ENCODE peak calls at places on chromosomes 2 and 18, in four cellular contexts. G is GM20000, C is neural crest cell, B is cardiac fibroblast. P is an unnamed sample.

GRCh38 chr2:109345653-109346165 is 216.7 kb downstream of the SH3RF3 start:
- DNase-seq in B (no peak), C (no peak), G (no peak), P (no peak)

GRCh38 chr18:8720141-8720540 is 14.8 kb downstream of the MTCL1 start:
- DNase-seq in C (no peak), B (no peak), G (no peak), P (no peak)

GRCh38 chr2:112627060-112628040 is 18.4 kb upstream of the SLC20A1 start:
- DNase-seq in B (peak), C (no peak), G (no peak), P (no peak)

GRCh38 chr2:119266091-119266589 is 42.5 kb downstream of the STEAP3 start:
- DNase-seq in C (no peak), B (no peak), G (no peak), P (no peak)

GRCh38 chr2:230899287-230899686 is 25.8 kb downstream of the GPR55 start:
- DNase-seq in B (no peak), C (no peak), G (no peak), P (no peak)

GRCh38 chr2:232927793-232928563 is 57.9 kb downstream of the SNORC start:
- DNase-seq in G (peak), C (peak), B (no peak), P (peak)

GRCh38 chr2:235638541-235639192 is 144.8 kb downstream of the AGAP1 start:
- DNase-seq in B (no peak), C (no peak), G (no peak), P (no peak)

GRCh38 chr2:47264183-47264582 is 109.1 kb upstream of the STPG4 start:
- DNase-seq in B (no peak), C (no peak), G (no peak), P (no peak)

GRCh38 chr2:214810670-214811069 is 1.2 kb upstream of the BARD1 start:
- DNase-seq in C (no peak), G (no peak), B (peak), P (no peak)

GRCh38 chr2:160174322-160174721 is 25.8 kb downstream of the ITGB6 start:
- DNase-seq in B (no peak), C (no peak), G (no peak), P (no peak)

GRCh38 chr2:231223001-231223375 is 24.6 kb downstream of the ARMC9 start:
- DNase-seq in G (no peak), C (no peak), B (no peak), P (no peak)

GRCh38 chr18:70366174-70366573 is 77.3 kb downstream of the SOCS6 start:
- DNase-seq in G (no peak), C (no peak), B (no peak), P (no peak)

GRCh38 chr2:240949791-240950705 is 43.9 kb downstream of the CROCC2 start:
- DNase-seq in B (no peak), C (no peak), G (no peak), P (no peak)

GRCh38 chr2:180077295-180077906 is 70.3 kb upstream of the CWC22 start:
- DNase-seq in C (no peak), B (peak), G (peak), P (peak)

GRCh38 chr2:173343921-173344320 is 10.8 kb upstream of the CDCA7 start:
- DNase-seq in C (no peak), G (no peak), B (no peak), P (no peak)

GRCh38 chr2:74020717-74021406 is 36.2 kb downstream of the TET3 start:
- DNase-seq in G (no peak), B (no peak), C (no peak), P (no peak)

GRCh38 chr2:152657042-152657441 is 60.2 kb downstream of the PRPF40A start:
- DNase-seq in G (no peak), B (no peak), C (no peak), P (peak)

GRCh38 chr2:28342081-28342967 is 50.3 kb upstream of the FOSL2 start:
- DNase-seq in B (peak), G (no peak), C (no peak), P (no peak)

GRCh38 chr18:50694147-50694546 is 125.7 kb downstream of the MRO start:
- DNase-seq in C (no peak), G (no peak), B (no peak), P (no peak)

GRCh38 chr18:46411862-46412690 is 244.9 kb downstream of the LOXHD1 start:
- DNase-seq in G (no peak), B (no peak), C (no peak), P (no peak)

GRCh38 chr2:8298783-8299182 is 383.1 kb upstream of the ID2 start:
- DNase-seq in C (no peak), G (peak), B (no peak), P (no peak)

GRCh38 chr2:150143087-150143536 is 344.4 kb downstream of the RND3 start:
- DNase-seq in C (no peak), G (no peak), B (peak), P (no peak)

GRCh38 chr2:71609441-71609840 is 156.1 kb downstream of the DYSF start:
- DNase-seq in C (no peak), G (no peak), B (peak), P (no peak)

GRCh38 chr18:69787825-69788547 is 159.7 kb downstream of the CD226 start:
- DNase-seq in B (peak), G (no peak), C (no peak), P (no peak)

DNA sequence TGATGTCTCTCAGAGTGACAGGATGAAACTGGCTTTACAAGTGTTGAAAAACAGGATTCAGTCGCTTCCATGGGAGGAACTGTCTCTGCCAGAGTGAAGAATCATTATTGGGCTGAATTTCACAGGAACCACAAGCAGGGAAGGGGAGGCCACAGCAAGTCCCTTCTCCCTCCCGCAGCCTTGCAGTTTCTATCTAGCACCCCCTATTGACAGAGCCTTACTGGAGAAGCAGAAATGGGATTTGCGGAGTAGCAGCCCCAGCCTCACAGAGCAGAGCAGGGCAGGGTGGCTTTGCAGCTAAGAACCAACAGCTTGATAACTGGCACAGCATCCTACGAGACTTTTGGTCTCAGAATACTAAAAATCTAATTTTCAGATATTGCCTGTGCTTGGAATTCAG is 33.3 kb upstream of the RMP24 start:
- DNase-seq in C (no peak), G (no peak), B (peak), P (no peak)
- TF ChIP-seq CTCF in C (peak), G (no peak), B (peak), P (peak)

DNA sequence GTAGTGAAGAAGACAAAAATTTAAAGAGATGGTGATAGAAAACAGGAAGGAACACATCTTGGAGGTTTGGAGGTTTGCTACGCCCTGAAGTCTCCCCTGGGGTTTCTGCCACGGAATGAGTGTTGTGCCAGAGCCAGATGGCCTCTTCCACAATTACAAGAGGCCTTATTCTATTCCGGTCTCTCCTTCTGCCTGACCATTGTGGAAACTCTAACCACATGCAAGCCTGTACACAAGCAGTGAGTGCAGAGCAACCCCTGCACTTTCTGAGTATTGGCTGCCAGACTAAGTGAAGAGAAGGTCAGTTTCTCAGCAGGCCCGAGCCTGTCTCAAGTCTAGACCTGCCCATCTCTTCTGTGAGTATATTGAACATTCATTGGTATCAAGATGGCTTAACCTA is 22.7 kb upstream of the MYO1B start:
- DNase-seq in G (no peak), B (peak), C (no peak), P (no peak)
- TF ChIP-seq CTCF in G (no peak), B (no peak), C (no peak), P (no peak)

GRCh38 chr2:20451761-20452499 is 5.1 kb downstream of the RHOB start:
- DNase-seq in G (no peak), B (no peak), C (no peak), P (no peak)
- TF ChIP-seq CTCF in G (no peak), B (no peak), C (no peak), P (no peak)

GRCh38 chr2:127702395-127703009 is 1.2 kb downstream of the SFT2D3 start:
- DNase-seq in G (no peak), C (no peak), B (no peak), P (no peak)

GRCh38 chr2:127700527-127701192 is 637 bp upstream of the SFT2D3 start:
- DNase-seq in C (no peak), B (no peak), G (peak), P (peak)

GRCh38 chr2:127701193-127701650 is at the start of gene SFT2D3:
- DNase-seq in G (peak), B (peak), C (peak), P (peak)

GRCh38 chr2:127703282-127703681 is 2.0 kb downstream of the SFT2D3 start:
- DNase-seq in B (no peak), C (no peak), G (no peak), P (no peak)

GRCh38 chr2:127701651-127702394 is 526 bp downstream of the SFT2D3 start:
- DNase-seq in G (peak), C (peak), B (peak), P (peak)
- TF ChIP-seq CTCF in G (no peak), C (peak), B (no peak), P (no peak)

GRCh38 chr2:85152895-85153294 is 19.7 kb downstream of the TCF7L1 start:
- DNase-seq in C (no peak), G (no peak), B (no peak), P (no peak)

GRCh38 chr2:85145116-85145820 is 12.1 kb downstream of the TCF7L1 start:
- DNase-seq in C (no peak), B (no peak), G (no peak), P (no peak)

GRCh38 chr2:85143463-85144082 is 10.4 kb downstream of the TCF7L1 start:
- DNase-seq in C (no peak), B (no peak), G (no peak), P (no peak)

GRCh38 chr2:85151026-85151425 is 17.8 kb downstream of the TCF7L1 start:
- DNase-seq in B (no peak), G (no peak), C (no peak), P (no peak)

DNA sequence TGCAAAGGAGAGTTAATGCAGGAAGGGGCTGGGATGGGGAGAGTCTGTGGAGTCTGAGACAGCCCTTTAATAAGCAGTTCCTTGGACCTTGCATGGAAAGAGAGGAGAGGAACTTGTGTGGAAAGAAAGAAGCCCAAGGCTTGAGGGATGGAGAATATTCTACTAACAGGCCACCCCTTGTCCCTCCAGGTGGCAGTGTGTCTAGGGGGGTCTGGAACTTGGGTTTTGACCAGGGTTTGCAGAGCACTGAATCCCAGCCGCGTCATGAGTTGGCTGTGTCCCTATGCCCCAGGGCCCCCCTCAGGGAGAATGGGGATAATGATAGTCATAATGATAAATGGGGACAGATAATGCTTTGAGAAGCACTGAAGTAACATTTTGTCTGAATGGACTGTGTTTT is 15.0 kb downstream of the TCF7L1 start:
- DNase-seq in C (no peak), B (no peak), G (no peak), P (no peak)
- TF ChIP-seq CTCF in C (no peak), B (no peak), G (no peak), P (no peak)

DNA sequence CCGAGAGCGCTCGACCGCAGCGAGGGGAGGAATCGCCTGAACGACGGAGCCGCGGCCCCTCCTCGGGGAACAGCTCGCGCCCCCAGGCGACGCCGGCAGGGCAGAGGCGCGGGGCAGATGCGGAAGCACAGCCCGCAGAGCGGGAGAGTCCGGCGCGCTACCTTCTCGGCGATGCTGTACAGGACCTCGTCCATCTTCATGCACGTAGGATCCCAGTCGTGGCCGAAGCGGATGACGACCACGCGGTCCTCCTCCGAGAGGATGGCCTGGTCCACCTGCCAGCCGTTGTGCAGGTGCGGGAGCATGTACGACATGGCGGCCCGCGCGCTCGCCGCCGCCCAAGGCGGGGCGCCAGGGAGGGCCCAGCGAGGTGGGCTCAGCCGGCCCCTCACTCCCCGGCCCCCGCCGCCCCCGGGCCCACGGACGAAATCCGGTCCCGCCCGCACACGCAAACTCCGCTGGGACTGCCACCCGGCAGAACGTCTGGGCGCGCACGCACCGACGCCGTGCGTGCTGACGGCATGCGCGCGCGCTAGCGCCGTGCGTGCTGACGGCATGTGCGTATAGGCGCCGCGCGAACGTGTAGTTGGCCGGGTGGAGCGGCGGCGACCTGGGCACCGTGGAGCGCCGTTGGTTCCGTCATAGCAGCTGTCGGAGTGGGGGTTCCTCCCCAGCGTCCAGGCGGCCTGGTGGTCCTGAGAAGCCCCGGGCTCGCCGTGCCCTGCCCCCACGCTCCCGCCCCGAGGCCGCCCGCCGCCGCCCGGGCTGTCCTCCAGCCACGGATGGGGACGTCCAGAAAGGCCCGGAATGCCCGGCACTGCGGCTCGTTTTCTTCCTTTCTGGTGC is at the start of gene TXNL4A:
- DNase-seq in B (peak), C (peak), G (peak), P (peak)
- TF ChIP-seq CTCF in B (peak), C (no peak), G (peak), P (peak)

GRCh38 chr2:26506279-26506678 is 28.4 kb upstream of the OTOF start:
- DNase-seq in C (no peak), B (no peak), G (no peak), P (no peak)

GRCh38 chr2:26500406-26500805 is 22.5 kb upstream of the OTOF start:
- DNase-seq in B (no peak), G (no peak), C (no peak), P (no peak)

GRCh38 chr2:26504002-26504401 is 26.1 kb upstream of the OTOF start:
- DNase-seq in B (no peak), G (no peak), C (no peak), P (no peak)

GRCh38 chr2:26509141-26509540 is 31.2 kb upstream of the OTOF start:
- DNase-seq in C (no peak), G (no peak), B (no peak), P (no peak)

DNA sequence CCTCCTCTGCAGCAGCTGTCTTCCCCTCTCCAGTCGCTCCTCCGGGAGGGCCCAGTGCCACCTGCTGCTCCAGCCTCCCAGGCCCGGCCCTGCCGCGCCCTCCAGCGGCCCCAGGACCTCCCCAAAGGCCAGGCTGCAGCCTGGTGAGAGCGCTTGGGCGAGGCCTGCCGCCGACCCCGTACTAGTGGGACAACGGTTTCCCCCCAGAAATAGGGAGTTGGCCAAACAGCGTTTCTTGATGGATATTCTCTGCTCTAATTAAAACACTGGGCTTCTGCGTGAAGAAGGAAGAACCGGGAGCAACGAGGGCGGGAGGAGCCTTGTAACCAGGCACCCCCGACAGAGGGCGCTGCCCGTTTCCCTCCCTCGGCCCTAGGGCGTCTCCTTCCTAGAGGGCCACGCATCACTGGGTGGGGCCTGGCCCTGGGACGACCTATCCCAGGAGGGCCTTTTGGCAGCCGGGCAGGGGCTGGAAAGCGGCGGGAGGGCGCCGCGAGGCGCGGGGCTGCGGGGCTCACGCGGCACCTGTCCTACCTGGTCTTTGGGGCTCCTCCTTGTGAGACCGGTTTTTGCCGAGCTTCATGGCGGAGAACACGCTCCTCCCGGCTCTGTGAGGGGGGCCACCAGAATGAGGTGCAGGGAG is 25.4 kb upstream of the OTOF start:
- DNase-seq in G (peak), C (peak), B (peak), P (peak)
- TF ChIP-seq CTCF in G (peak), C (peak), B (peak), P (peak)

DNA sequence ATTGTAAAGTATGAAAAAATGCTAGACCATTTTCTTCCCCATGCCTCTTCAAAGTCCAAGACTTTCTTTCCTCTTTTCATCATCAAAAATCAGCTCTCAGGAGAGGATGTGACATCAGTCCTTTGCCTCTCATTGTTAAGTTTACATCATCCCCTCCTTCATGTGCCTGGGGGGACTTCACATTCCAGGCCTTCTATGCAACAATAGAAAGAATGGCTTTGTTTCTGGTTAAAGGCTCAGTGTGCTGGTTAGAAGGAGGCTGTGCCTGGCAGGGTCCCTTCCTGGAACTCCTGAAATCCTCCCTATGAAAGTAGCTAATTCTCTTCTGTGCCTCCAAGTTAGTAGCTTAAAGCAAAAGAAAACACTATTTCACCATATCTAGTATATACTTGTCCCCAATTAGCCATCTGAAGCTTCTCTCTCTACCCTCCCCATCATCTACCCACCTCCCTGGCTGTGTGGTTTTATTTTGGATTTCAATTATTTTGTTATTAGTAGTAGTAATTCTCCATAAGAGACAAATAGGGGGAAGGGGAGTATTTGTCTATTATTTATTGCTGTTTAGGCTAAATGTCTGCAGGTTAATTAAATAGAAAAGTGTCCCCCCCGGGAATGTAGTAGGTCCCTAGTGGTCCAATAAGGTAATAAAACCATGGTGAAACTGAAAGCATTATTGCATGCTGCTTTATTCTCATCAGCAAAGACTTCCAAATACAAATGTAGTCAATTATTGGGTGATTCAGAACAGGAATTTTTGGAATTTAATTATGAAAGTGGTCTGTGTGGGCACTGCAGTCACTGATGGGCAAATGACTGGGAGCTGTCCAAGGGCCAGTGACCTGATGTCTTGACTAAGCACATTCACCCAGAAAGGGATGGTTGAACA is 69.0 kb downstream of the CPO start:
- DNase-seq in B (peak), G (no peak), C (no peak), P (no peak)
- TF ChIP-seq CTCF in B (peak), G (no peak), C (peak), P (no peak)